ENCODE peak calls at places on chromosome 16, in five cellular contexts. R is HepG2, F is H1, Y is GM12892, J is SK-N-SH. N is an unnamed sample.

GRCh38 chr16:1774456-1774795 is 1.5 kb upstream of the MRPS34 start:
- DNase-seq in R (no peak), F (no peak), Y (no peak), J (no peak), N (no peak)

GRCh38 chr16:27238591-27238990 is 30.0 kb downstream of the NSMCE1 start:
- DNase-seq in R (no peak), F (no peak), Y (no peak), J (no peak), N (no peak)

GRCh38 chr16:27066655-27067054 is at the start of gene C16orf82:
- DNase-seq in R (no peak), F (no peak), Y (no peak), J (no peak), N (no peak)

GRCh38 chr16:22358000-22358399 is 16.4 kb downstream of the CDR2 start:
- DNase-seq in R (no peak), F (no peak), Y (no peak), J (no peak), N (no peak)

GRCh38 chr16:64826374-64826773 is 295.5 kb downstream of the CDH11 start:
- DNase-seq in R (no peak), F (no peak), Y (no peak), J (no peak), N (no peak)

GRCh38 chr16:17451835-17452234 is 18.9 kb downstream of the XYLT1 start:
- DNase-seq in R (no peak), F (no peak), Y (no peak), J (no peak), N (no peak)

GRCh38 chr16:27751676-27752075 is 201.7 kb downstream of the KATNIP start:
- DNase-seq in R (no peak), F (no peak), Y (no peak), J (no peak), N (no peak)

GRCh38 chr16:22814330-22815105 is 556 bp downstream of the HS3ST2 start:
- DNase-seq in R (no peak), F (peak; percentile 81), Y (no peak), J (peak; percentile 56), N (no peak)

GRCh38 chr16:58128181-58128631 is 975 bp downstream of the CFAP20 start:
- DNase-seq in R (peak; percentile 34), F (no peak), Y (no peak), J (no peak), N (no peak)

GRCh38 chr16:28180660-28181556 is 30.9 kb downstream of the XPO6 start:
- DNase-seq in R (no peak), F (no peak), Y (no peak), J (no peak), N (no peak)

GRCh38 chr16:51408357-51408756 is 257.3 kb upstream of the SALL1 start:
- DNase-seq in R (peak; percentile 14), F (no peak), Y (no peak), J (no peak), N (no peak)

GRCh38 chr16:1331712-1332617 is 1.5 kb upstream of the BAIAP3 start:
- DNase-seq in R (peak; percentile 92), F (peak; percentile 91), Y (peak; percentile 83), J (peak; percentile 73), N (peak; percentile 92)

GRCh38 chr16:4359914-4360313 is 8.8 kb upstream of the PAM16 start:
- DNase-seq in R (no peak), F (no peak), Y (no peak), J (no peak), N (no peak)

GRCh38 chr16:3641801-3642396 is 12.6 kb upstream of the DNASE1 start:
- DNase-seq in R (no peak), F (peak; percentile 34), Y (no peak), J (peak; percentile 46), N (no peak)

GRCh38 chr16:14015948-14016347 is 55.2 kb upstream of the MRTFB start:
- DNase-seq in R (no peak), F (no peak), Y (no peak), J (no peak), N (no peak)

GRCh38 chr16:64089697-64090096 is 1032.2 kb downstream of the CDH11 start:
- DNase-seq in R (peak; percentile 50), F (no peak), Y (no peak), J (peak; percentile 13), N (no peak)

GRCh38 chr16:85825326-85825725 is 25.8 kb downstream of the COX4I1 start:
- DNase-seq in R (no peak), F (no peak), Y (no peak), J (no peak), N (no peak)

GRCh38 chr16:3173892-3174617 is 13.9 kb upstream of the OR1F1 start:
- DNase-seq in R (peak; percentile 65), F (peak; percentile 95), Y (peak; percentile 47), J (peak; percentile 81), N (peak; percentile 42)

GRCh38 chr16:24508614-24509013 is 30.8 kb upstream of the RBBP6 start:
- DNase-seq in R (no peak), F (no peak), Y (no peak), J (no peak), N (no peak)

GRCh38 chr16:54897930-54898329 is 32.7 kb upstream of the IRX5 start:
- DNase-seq in R (no peak), F (no peak), Y (no peak), J (no peak), N (no peak)

GRCh38 chr16:87043273-87044030 is 273.7 kb downstream of the C16orf95 start:
- DNase-seq in R (no peak), F (no peak), Y (no peak), J (no peak), N (no peak)

DNA sequence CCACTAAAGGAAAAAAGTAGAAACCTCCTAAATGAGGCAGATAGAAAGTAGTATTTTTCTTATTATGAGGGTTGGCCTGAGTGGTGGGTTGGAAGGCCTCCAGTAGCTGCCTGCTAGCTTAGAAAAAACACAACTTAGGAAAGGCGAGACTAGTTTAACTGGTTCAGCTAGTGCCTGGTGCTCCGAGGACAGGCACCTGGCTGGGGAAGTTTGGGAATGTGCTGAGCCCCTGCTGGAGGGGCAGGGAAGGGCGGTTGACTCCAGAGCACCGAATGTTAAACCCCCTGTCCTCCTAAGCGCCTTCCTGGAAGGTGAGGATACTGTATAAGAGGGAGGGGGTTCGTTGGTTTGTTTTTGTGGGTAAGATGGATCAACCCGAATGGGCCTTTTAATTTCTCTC is 19.9 kb downstream of the LDHD start:
- DNase-seq in R (no peak), F (peak; percentile 77), Y (no peak), J (peak; percentile 44), N (no peak)
- TF ChIP-seq TAF1 in R (no peak), F (no peak), Y (no peak), J (no peak), N (no peak)

GRCh38 chr16:67987460-67988160 is 7.3 kb upstream of the DPEP3 start:
- DNase-seq in R (peak; percentile 57), F (no peak), Y (no peak), J (no peak), N (no peak)

GRCh38 chr16:67989322-67990017 is 9.2 kb upstream of the DPEP3 start:
- DNase-seq in R (no peak), F (no peak), Y (no peak), J (no peak), N (no peak)

GRCh38 chr16:67990018-67990386 is 9.3 kb downstream of the DPEP2 start:
- DNase-seq in R (no peak), F (no peak), Y (no peak), J (no peak), N (no peak)

GRCh38 chr16:67988675-67989074 is 8.4 kb upstream of the DPEP3 start:
- DNase-seq in R (no peak), F (no peak), Y (no peak), J (no peak), N (no peak)

DNA sequence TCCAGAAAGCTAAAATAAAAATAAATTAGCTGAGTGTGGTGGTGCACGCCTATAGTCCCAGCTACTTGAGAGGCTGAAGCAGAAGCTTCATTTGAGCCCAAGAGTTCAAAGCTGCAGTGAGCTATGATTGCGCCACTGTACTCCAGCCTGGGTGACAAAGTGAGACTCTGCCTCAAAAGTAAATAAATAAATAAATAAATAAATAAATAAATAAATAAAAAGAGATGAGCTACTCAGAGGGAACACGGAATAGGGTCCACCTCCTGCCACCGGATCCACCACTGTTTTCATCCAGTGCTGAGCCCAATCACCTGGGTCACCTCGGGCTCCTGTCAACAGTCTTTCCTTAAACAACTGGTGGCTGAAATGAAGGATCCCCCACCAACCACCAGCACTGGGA is 6.7 kb upstream of the DPEP3 start:
- DNase-seq in R (no peak), F (no peak), Y (no peak), J (no peak), N (no peak)
- TF ChIP-seq POLR2AphosphoS5 in R (no peak), F (no peak), Y (no peak), J (no peak), N (no peak)

DNA sequence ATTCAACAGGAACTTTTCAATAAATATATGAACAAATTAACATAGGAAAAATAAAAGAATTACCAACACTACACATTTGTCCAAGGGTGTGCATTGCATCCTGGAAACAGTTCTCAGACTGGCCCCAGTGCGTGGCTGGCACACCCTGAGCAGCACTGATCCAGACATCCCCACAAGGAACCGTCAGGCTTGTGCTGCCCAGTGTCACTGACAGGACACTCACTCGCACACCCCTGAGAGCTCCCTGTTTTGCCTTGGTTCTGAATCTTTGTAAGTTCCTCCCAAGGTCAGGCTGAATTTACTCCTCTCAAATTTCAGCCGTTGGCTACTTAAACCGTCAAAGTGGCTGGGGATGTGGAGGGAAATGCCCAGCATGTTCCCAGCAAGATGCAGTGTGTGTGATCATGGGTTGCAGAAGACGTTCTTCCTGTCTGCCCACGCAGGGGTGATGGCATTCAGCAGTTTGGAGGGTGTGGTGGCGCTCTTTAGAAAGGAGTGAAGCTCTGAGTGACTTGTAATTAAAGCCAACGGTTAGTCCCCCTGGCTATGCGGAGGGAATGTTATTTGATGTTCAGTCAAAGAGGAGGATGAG is 1.7 kb downstream of the MT2A start:
- DNase-seq in R (peak; percentile 35), F (no peak), Y (no peak), J (no peak), N (no peak)
- TF ChIP-seq TAF1 in R (no peak), F (no peak), Y (no peak), J (no peak), N (no peak)

GRCh38 chr16:83244057-83244456 is 563.7 kb upstream of the HSBP1 start:
- DNase-seq in R (no peak), F (no peak), Y (no peak), J (no peak), N (no peak)

GRCh38 chr16:83253526-83253925 is 554.3 kb upstream of the HSBP1 start:
- DNase-seq in R (no peak), F (no peak), Y (no peak), J (no peak), N (no peak)

GRCh38 chr16:83245061-83245460 is 562.7 kb upstream of the HSBP1 start:
- DNase-seq in R (no peak), F (no peak), Y (no peak), J (no peak), N (no peak)

GRCh38 chr16:83248735-83249469 is 558.9 kb upstream of the HSBP1 start:
- DNase-seq in R (no peak), F (no peak), Y (no peak), J (no peak), N (no peak)

DNA sequence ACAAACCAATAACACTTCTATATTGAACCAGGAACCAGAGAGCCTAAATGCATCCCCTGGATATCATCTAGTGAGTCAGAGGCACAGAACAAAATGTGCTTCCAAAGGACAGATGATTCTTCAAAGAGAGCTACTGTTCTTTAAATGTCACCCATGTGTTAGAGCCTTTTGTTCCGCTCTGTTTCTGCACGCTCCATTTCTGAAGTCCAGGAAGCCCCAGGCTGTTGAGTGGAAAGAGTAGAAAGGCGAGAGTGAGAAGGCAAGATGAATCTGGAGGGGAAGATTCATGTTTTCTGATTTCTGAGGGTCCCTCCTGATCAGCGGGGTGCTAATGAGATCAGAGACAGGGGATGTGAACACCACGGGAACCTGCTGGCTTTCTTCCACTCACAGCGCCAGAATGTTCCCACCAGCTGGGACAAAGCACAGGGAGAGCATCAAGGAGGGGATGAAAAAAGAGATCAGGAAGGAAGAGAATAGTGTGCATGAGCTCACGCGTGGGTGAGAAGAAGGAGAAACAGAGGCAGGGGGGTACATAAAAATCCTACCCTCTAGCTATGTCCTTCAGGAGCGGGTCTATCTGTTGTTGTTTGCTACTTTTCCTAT is 559.9 kb upstream of the HSBP1 start:
- DNase-seq in R (no peak), F (no peak), Y (no peak), J (no peak), N (no peak)
- TF ChIP-seq POLR2AphosphoS5 in R (no peak), F (no peak), Y (no peak), J (no peak), N (no peak)